ENCODE peak calls at places on chromosomes 6 and 20, in five cellular contexts. V is stimulated activated naive CD4-positive, alpha-beta T cell treated with Interleukin-2 at 50 U/mL for 16 hours; G is COR-L47; Y is PC-9; O is G401. F is an unnamed sample.

GRCh38 chr6:35400901-35401311 is 51.2 kb upstream of the FANCE start:
- DNase-seq in V (no peak), G (no peak), Y (peak; percentile 99), O (no peak), F (peak; percentile 36)

GRCh38 chr20:8427419-8428065 is 295.5 kb downstream of the PLCB1 start:
- DNase-seq in V (no peak), G (no peak), Y (no peak), O (no peak), F (no peak)

GRCh38 chr6:137666202-137666774 is 172.1 kb upstream of the OLIG3 start:
- DNase-seq in V (no peak), G (no peak), Y (no peak), O (no peak), F (no peak)

GRCh38 chr6:4441981-4442434 is 306.6 kb upstream of the ECI2 start:
- DNase-seq in V (no peak), G (no peak), Y (peak; percentile 79), O (no peak), F (no peak)

GRCh38 chr6:38804368-38804767 is 89.3 kb downstream of the DNAH8 start:
- DNase-seq in V (no peak), G (no peak), Y (no peak), O (no peak), F (no peak)

GRCh38 chr6:10555625-10556309 is 34.6 kb downstream of the GCNT2 start:
- DNase-seq in V (no peak), G (peak; percentile 78), Y (no peak), O (peak; percentile 94), F (peak; percentile 46)

GRCh38 chr20:8244637-8245036 is 112.6 kb downstream of the PLCB1 start:
- DNase-seq in V (no peak), G (no peak), Y (no peak), O (peak; percentile 87), F (no peak)

GRCh38 chr6:104750449-104750848 is 109.3 kb downstream of the HACE1 start:
- DNase-seq in V (no peak), G (no peak), Y (no peak), O (no peak), F (no peak)

GRCh38 chr6:88246654-88247053 is 80.5 kb upstream of the CNR1 start:
- DNase-seq in V (no peak), G (no peak), Y (no peak), O (no peak), F (no peak)

GRCh38 chr6:169445661-169446581 is 192.3 kb upstream of the THBS2 start:
- DNase-seq in V (no peak), G (peak; percentile 80), Y (no peak), O (no peak), F (peak; percentile 60)

GRCh38 chr20:39342463-39342862 is 380.3 kb downstream of the DHX35 start:
- DNase-seq in V (no peak), G (no peak), Y (no peak), O (no peak), F (no peak)

GRCh38 chr6:101086473-101086872 is 205.3 kb upstream of the ASCC3 start:
- DNase-seq in V (no peak), G (no peak), Y (no peak), O (no peak), F (no peak)

GRCh38 chr6:88449770-88450169 is 283.6 kb upstream of the CNR1 start:
- DNase-seq in V (no peak), G (no peak), Y (no peak), O (no peak), F (no peak)

GRCh38 chr6:130129781-130130246 is 92.9 kb downstream of the SAMD3 start:
- DNase-seq in V (no peak), G (no peak), Y (no peak), O (no peak), F (no peak)

GRCh38 chr6:128427139-128427538 is 93.3 kb downstream of the PTPRK start:
- DNase-seq in V (no peak), G (no peak), Y (no peak), O (no peak), F (no peak)

GRCh38 chr6:95660544-95660943 is 83.2 kb downstream of the MANEA start:
- DNase-seq in V (no peak), G (no peak), Y (no peak), O (no peak), F (no peak)

GRCh38 chr6:137631323-137631722 is 137.1 kb upstream of the OLIG3 start:
- DNase-seq in V (no peak), G (no peak), Y (no peak), O (no peak), F (no peak)

GRCh38 chr20:38862226-38862625 is 56.7 kb downstream of the PPP1R16B start:
- DNase-seq in V (no peak), G (no peak), Y (no peak), O (no peak), F (no peak)